ENCODE peak calls at places on chromosomes 12 and 14, in four cellular contexts. A is IMR-90, N is mesendoderm, S is H9. Q is an unnamed sample.

GRCh38 chr14:47438650-47439140 is 236.7 kb downstream of the MDGA2 start:
- DNase-seq in A (no peak), N (peak; percentile 74), S (no peak), Q (no peak)

GRCh38 chr12:22321620-22322019 is 12.9 kb downstream of the ST8SIA1 start:
- DNase-seq in S (peak; percentile 35), A (no peak), N (no peak), Q (no peak)

GRCh38 chr12:93624595-93625294 is 52.3 kb downstream of the SOCS2 start:
- DNase-seq in N (peak; percentile 82), A (peak; percentile 98), S (peak; percentile 5), Q (peak; percentile 73)

GRCh38 chr14:89214221-89214965 is 202.6 kb downstream of the FOXN3 start:
- DNase-seq in N (peak; percentile 22), A (no peak), S (no peak), Q (no peak)

GRCh38 chr14:91244501-91244901 is at the start of gene GPR68:
- DNase-seq in N (no peak), A (peak; percentile 73), S (peak; percentile 67), Q (no peak)

GRCh38 chr12:13970803-13971202 is 10.6 kb downstream of the GRIN2B start:
- DNase-seq in A (no peak), S (no peak), N (no peak), Q (no peak)

GRCh38 chr12:91743727-91744126 is 401.9 kb downstream of the BTG1 start:
- DNase-seq in N (no peak), S (no peak), A (no peak), Q (no peak)

GRCh38 chr12:3611853-3612703 is 121.1 kb downstream of the PRMT8 start:
- DNase-seq in A (no peak), N (no peak), S (no peak), Q (no peak)

GRCh38 chr14:90999299-90999698 is 61.1 kb downstream of the RPS6KA5 start:
- DNase-seq in N (peak; percentile 27), S (no peak), A (no peak), Q (no peak)

GRCh38 chr14:71418591-71419245 is 511.5 kb downstream of the PCNX1 start:
- DNase-seq in N (no peak), S (no peak), A (no peak), Q (no peak)

GRCh38 chr12:51548241-51548640 is 42.8 kb upstream of the SCN8A start:
- DNase-seq in A (no peak), S (no peak), N (no peak), Q (no peak)

GRCh38 chr12:103877934-103878510 is 37.0 kb upstream of the NT5DC3 start:
- DNase-seq in N (peak; percentile 80), A (peak; percentile 68), S (peak; percentile 74), Q (peak; percentile 38)

GRCh38 chr14:95679995-95680735 is 6.1 kb upstream of the TCL1B start:
- DNase-seq in S (peak; percentile 50), A (no peak), N (peak; percentile 70), Q (peak; percentile 73)

GRCh38 chr12:123267335-123267920 is 4.2 kb downstream of the CDK2AP1 start:
- DNase-seq in A (no peak), N (no peak), S (no peak), Q (no peak)

GRCh38 chr12:57604454-57605307 is at the start of gene DTX3:
- DNase-seq in N (peak; percentile 53), S (peak; percentile 68), A (no peak), Q (no peak)

GRCh38 chr12:31362115-31362758 is 36.3 kb upstream of the SINHCAF start:
- DNase-seq in A (no peak), S (peak; percentile 76), N (peak; percentile 69), Q (peak; percentile 17)

GRCh38 chr12:32522322-32523221 is 123.2 kb downstream of the FGD4 start:
- DNase-seq in N (no peak), S (no peak), A (no peak), Q (no peak)

GRCh38 chr14:93113678-93114067 is 2.1 kb downstream of the ITPK1 start:
- DNase-seq in A (no peak), N (no peak), S (peak; percentile 52), Q (no peak)

GRCh38 chr12:96108321-96108720 is 72.9 kb upstream of the LTA4H start:
- DNase-seq in A (no peak), N (peak; percentile 65), S (peak; percentile 47), Q (no peak)

GRCh38 chr12:6639151-6639773 is 3.5 kb upstream of the LPAR5 start:
- DNase-seq in N (no peak), S (no peak), A (no peak), Q (no peak)

GRCh38 chr12:26488339-26488738 is 293.0 kb downstream of the SSPN start:
- DNase-seq in S (no peak), A (no peak), N (peak; percentile 29), Q (no peak)

GRCh38 chr14:102610968-102611811 is 18.7 kb downstream of the RCOR1 start:
- DNase-seq in N (no peak), A (no peak), S (no peak), Q (no peak)

GRCh38 chr12:8628731-8629130 is 16.1 kb upstream of the AICDA start:
- DNase-seq in S (no peak), N (peak; percentile 56), A (no peak), Q (peak; percentile 83)

GRCh38 chr14:30053103-30053502 is 125.5 kb upstream of the PRKD1 start:
- DNase-seq in N (no peak), A (no peak), S (no peak), Q (no peak)

GRCh38 chr12:47758834-47759690 is at the start of gene RAPGEF3:
- DNase-seq in N (peak; percentile 89), A (peak; percentile 75), S (peak; percentile 89), Q (peak; percentile 52)
- H4K8ac ChIP-seq in N (peak within 1 kb of the TSS; percentile 16), A (peak within 1 kb of the TSS; percentile 76), S (no peak within 1 kb of the TSS), Q (peak within 1 kb of the TSS; percentile 89)

GRCh38 chr14:99164712-99165111 is 107.3 kb downstream of the BCL11B start:
- DNase-seq in N (no peak), S (no peak), A (no peak), Q (no peak)
- H4K8ac ChIP-seq in N (no peak overlapping the region), S (no peak overlapping the region), A (no peak overlapping the region), Q (no peak overlapping the region)

DNA sequence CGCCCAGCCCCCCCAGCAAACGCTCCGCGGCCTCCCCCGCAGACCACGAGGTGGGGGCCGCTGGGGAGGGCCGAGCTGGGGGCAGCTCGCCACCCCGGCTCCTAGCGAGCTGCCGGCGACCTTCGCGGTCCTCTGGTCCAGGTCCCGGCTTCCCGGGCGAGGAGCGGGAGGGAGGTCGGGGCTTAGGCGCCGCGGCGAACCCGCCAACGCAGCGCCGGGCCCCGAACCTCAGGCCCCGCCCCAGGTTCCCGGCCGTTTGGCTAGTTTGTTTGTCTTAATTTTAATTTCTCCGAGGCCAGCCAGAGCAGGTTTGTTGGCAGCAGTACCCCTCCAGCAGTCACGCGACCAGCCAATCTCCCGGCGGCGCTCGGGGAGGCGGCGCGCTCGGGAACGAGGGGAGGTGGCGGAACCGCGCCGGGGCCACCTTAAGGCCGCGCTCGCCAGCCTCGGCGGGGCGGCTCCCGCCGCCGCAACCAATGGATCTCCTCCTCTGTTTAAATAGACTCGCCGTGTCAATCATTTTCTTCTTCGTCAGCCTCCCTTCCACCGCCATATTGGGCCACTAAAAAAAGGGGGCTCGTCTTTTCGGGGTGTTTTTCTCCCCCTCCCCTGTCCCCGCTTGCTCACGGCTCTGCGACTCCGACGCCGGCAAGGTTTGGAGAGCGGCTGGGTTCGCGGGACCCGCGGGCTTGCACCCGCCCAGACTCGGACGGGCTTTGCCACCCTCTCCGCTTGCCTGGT is at the start of gene CDKN1B:
- DNase-seq in S (peak; percentile 89), A (peak; percentile 94), N (peak; percentile 84), Q (peak; percentile 81)
- H4K8ac ChIP-seq in S (no peak within 1 kb of the TSS), A (peak within 1 kb of the TSS; percentile 87), N (no peak within 1 kb of the TSS), Q (peak within 1 kb of the TSS; percentile 90)

GRCh38 chr12:590206-590750 is 73.0 kb downstream of the NINJ2 start:
- DNase-seq in N (no peak), A (no peak), S (no peak), Q (no peak)
- H4K8ac ChIP-seq in N (no peak overlapping the region), A (no peak overlapping the region), S (no peak overlapping the region), Q (no peak overlapping the region)

DNA sequence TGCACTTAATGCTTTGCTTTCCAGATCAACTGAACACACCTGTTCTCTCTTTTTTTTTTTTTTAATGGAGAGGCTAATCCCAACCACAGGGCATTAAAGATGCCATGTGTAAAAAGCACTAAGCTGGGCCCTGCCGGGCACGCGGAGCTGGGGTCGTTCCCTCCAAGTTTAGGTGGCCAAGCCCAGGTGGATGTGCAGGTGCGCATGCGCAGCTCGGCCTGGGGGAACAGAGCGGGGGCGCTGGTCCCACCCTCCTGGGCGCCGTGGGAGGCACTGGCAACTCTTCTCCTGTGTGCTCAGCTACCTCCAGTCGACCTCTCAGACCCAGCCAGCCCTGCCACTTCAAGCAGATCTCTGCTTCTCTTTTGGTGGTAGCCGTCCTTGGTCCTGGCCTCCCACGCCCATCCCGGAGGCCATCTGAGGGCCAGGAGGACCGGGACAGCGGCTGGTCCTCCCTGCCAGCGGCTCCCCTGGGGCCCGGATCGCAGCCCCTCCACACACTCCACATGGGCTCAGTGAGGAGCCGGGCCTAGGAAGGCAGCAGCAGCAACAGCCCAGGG is 679.3 kb downstream of the BCL11B start:
- DNase-seq in S (no peak), A (no peak), N (no peak), Q (no peak)
- H4K8ac ChIP-seq in S (no peak overlapping the region), A (no peak overlapping the region), N (no peak overlapping the region), Q (no peak overlapping the region)

GRCh38 chr12:61357496-61357895 is 902.7 kb upstream of the USP15 start:
- DNase-seq in S (no peak), N (no peak), A (no peak), Q (no peak)

GRCh38 chr12:61356485-61356884 is 903.7 kb upstream of the USP15 start:
- DNase-seq in N (no peak), S (no peak), A (no peak), Q (no peak)

DNA sequence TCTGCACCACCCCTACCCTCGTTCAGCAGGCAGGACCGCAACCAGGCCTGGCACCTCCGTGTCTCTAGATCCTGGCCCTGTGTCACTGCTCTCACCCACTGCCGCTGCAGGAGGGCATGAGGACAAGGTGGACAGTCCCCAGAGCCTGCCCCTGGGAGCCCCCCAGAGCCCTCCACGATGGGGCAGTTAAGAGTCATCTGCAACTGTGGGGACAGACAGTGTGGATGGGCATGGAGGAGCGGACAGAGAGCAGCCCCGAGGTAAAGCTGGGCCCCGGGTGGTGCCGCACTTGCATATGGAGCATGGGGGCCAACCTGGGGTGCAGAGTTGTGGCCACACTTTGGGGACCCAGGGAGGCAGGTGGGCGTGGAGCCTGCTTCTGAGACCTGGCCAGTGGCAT is 905.1 kb upstream of the USP15 start:
- DNase-seq in A (no peak), S (no peak), N (no peak), Q (no peak)
- H4K8ac ChIP-seq in A (no peak overlapping the region), S (no peak overlapping the region), N (no peak overlapping the region), Q (no peak overlapping the region)

GRCh38 chr12:130672122-130672825 is 43.8 kb downstream of the RIMBP2 start:
- DNase-seq in S (no peak), N (peak; percentile 31), A (no peak), Q (no peak)

GRCh38 chr12:130675791-130676190 is 40.3 kb downstream of the RIMBP2 start:
- DNase-seq in A (no peak), N (no peak), S (no peak), Q (no peak)

GRCh38 chr12:130674676-130675075 is 41.4 kb downstream of the RIMBP2 start:
- DNase-seq in N (no peak), A (no peak), S (no peak), Q (no peak)

GRCh38 chr12:130673036-130673705 is 42.9 kb downstream of the RIMBP2 start:
- DNase-seq in S (no peak), N (no peak), A (no peak), Q (no peak)

DNA sequence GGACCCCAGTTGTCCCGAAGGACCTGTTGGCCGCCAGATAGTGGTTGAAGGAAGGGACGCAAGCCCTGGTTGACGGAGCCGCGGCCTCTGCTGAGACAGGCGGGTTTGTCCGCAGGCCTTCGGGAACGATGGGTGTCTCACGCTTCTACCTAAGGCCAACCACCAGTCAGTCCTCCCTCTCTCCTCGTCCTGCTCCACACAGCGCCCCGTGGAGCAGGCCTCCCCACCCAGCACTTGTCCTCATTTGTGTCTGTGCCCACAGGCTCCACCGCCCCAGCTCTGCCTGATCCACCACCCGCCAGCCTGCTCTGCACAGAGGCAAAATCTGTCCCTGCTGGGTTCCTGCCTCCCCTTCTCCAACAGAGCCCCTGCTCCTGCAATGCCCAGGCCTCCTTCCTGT is 41.0 kb downstream of the RIMBP2 start:
- DNase-seq in S (no peak), N (no peak), A (no peak), Q (no peak)
- H4K8ac ChIP-seq in S (no peak overlapping the region), N (no peak overlapping the region), A (no peak overlapping the region), Q (no peak overlapping the region)

Q was measured in trophoblast cell.